ENCODE peak calls at places on chromosomes 16 and 17, in seven cellular contexts. G, R, X, S, Z, P and I are unnamed samples.
A peak's percentile ranks its signal among the peaks of the same experiment; 100 is the strongest.

GRCh38 chr16:75114179-75114945 is 2.2 kb downstream of the LDHD start:
- DNase-seq in G (no peak), R (no peak), X (no peak), S (no peak), Z (no peak), P (no peak), I (no peak)

GRCh38 chr17:66276328-66276937 is 26.0 kb upstream of the PRKCA start:
- DNase-seq in G (no peak), R (no peak), X (peak; percentile 54), S (no peak), Z (no peak), P (no peak), I (no peak)

GRCh38 chr17:2043785-2044184 is 2.0 kb downstream of the OVCA2 start:
- DNase-seq in G (no peak), R (no peak), X (no peak), S (no peak), Z (no peak), P (no peak), I (no peak)

GRCh38 chr17:7097940-7098339 is 16.7 kb downstream of the ASGR2 start:
- DNase-seq in G (no peak), R (no peak), X (no peak), S (no peak), Z (no peak), P (no peak), I (no peak)

GRCh38 chr17:9906616-9907015 is 1.5 kb upstream of the RCVRN start:
- DNase-seq in G (no peak), R (no peak), X (no peak), S (no peak), Z (no peak), P (no peak), I (no peak)

GRCh38 chr17:40961586-40961985 is 5.2 kb downstream of the KRT39 start:
- DNase-seq in G (no peak), R (no peak), X (no peak), S (no peak), Z (no peak), P (no peak), I (no peak)

GRCh38 chr17:9696279-9697044 is 51.1 kb downstream of the USP43 start:
- DNase-seq in G (no peak), R (no peak), X (no peak), S (no peak), Z (no peak), P (no peak), I (no peak)

GRCh38 chr17:79524201-79524882 is 86.5 kb downstream of the RBFOX3 start:
- DNase-seq in G (no peak), R (no peak), X (no peak), S (no peak), Z (no peak), P (no peak), I (no peak)

GRCh38 chr17:17119533-17119932 is 77.3 kb downstream of the MPRIP start:
- DNase-seq in G (peak; percentile 41), R (peak; percentile 11), X (peak; percentile 37), S (no peak), Z (peak; percentile 24), P (peak; percentile 31), I (peak; percentile 64)

GRCh38 chr16:22278418-22278817 is 18.8 kb upstream of the POLR3E start:
- DNase-seq in G (no peak), R (no peak), X (no peak), S (no peak), Z (no peak), P (no peak), I (no peak)

GRCh38 chr16:14502932-14503741 is 126.9 kb downstream of the PARN start:
- DNase-seq in G (no peak), R (peak; percentile 79), X (peak; percentile 63), S (peak; percentile 35), Z (no peak), P (no peak), I (no peak)

GRCh38 chr17:7590743-7591142 is 849 bp upstream of the SOX15 start:
- DNase-seq in G (no peak), R (no peak), X (peak; percentile 44), S (peak; percentile 75), Z (no peak), P (no peak), I (no peak)

GRCh38 chr17:19386974-19387920 is at the start of gene MFAP4:
- DNase-seq in G (peak; percentile 96), R (no peak), X (peak; percentile 95), S (no peak), Z (no peak), P (no peak), I (no peak)

GRCh38 chr16:86866986-86867722 is 288.8 kb downstream of the FOXL1 start:
- DNase-seq in G (no peak), R (no peak), X (no peak), S (no peak), Z (no peak), P (no peak), I (no peak)

GRCh38 chr16:4415538-4416199 is 727 bp downstream of the CORO7 start:
- DNase-seq in G (no peak), R (no peak), X (no peak), S (no peak), Z (no peak), P (peak; percentile 32), I (peak; percentile 80)

GRCh38 chr17:33438578-33438977 is 145.5 kb upstream of the ASIC2 start:
- DNase-seq in G (no peak), R (no peak), X (peak; percentile 8), S (no peak), Z (no peak), P (no peak), I (no peak)

GRCh38 chr16:86931410-86931941 is 353.1 kb downstream of the FOXL1 start:
- DNase-seq in G (no peak), R (no peak), X (peak; percentile 93), S (peak; percentile 36), Z (no peak), P (no peak), I (no peak)

GRCh38 chr17:75856062-75856681 is 1.0 kb upstream of the WBP2 start:
- DNase-seq in G (no peak), R (no peak), X (no peak), S (peak; percentile 26), Z (no peak), P (no peak), I (no peak)

GRCh38 chr16:31487720-31488629 is 5.1 kb downstream of the SLC5A2 start:
- DNase-seq in G (no peak), R (no peak), X (no peak), S (peak; percentile 65), Z (peak; percentile 41), P (peak; percentile 49), I (peak; percentile 73)

GRCh38 chr16:7233963-7234362 is 98.7 kb upstream of the RBFOX1 start:
- DNase-seq in G (no peak), R (no peak), X (no peak), S (no peak), Z (no peak), P (no peak), I (no peak)

GRCh38 chr17:17824780-17825614 is 11.8 kb downstream of the SREBF1 start:
- DNase-seq in G (no peak), R (no peak), X (no peak), S (no peak), Z (no peak), P (no peak), I (no peak)

GRCh38 chr16:87580855-87581261 is 21.4 kb upstream of the JPH3 start:
- DNase-seq in G (peak; percentile 35), R (no peak), X (peak; percentile 57), S (no peak), Z (no peak), P (no peak), I (no peak)

GRCh38 chr17:18248300-18248731 is 10.2 kb downstream of the FLII start:
- DNase-seq in G (peak; percentile 52), R (no peak), X (peak; percentile 81), S (peak; percentile 76), Z (peak; percentile 27), P (peak; percentile 43), I (peak; percentile 69)

GRCh38 chr16:81324808-81325207 is 10.0 kb downstream of the GAN start:
- DNase-seq in G (no peak), R (no peak), X (no peak), S (no peak), Z (no peak), P (no peak), I (no peak)

GRCh38 chr17:72603346-72604242 is 482.8 kb downstream of the SOX9 start:
- DNase-seq in G (no peak), R (no peak), X (no peak), S (no peak), Z (no peak), P (no peak), I (no peak)

GRCh38 chr17:27496005-27496404 is 39.8 kb downstream of the KSR1 start:
- DNase-seq in G (no peak), R (no peak), X (no peak), S (no peak), Z (no peak), P (no peak), I (no peak)